ENCODE peak calls at places on chromosomes 6 and 20, in four cellular contexts. M, T, P and N are unnamed samples.

GRCh38 chr6:158758464-158758863 is 60.7 kb downstream of the EZR start:
- DNase-seq in P (peak; percentile 14), T (no peak), M (peak; percentile 24), N (no peak)

GRCh38 chr6:162817196-162817595 is 89.4 kb downstream of the PACRG start:
- DNase-seq in T (no peak), P (no peak), M (no peak), N (no peak)

GRCh38 chr6:143999406-143999805 is 8.7 kb downstream of the PLAGL1 start:
- DNase-seq in M (peak; percentile 91), T (no peak), P (no peak), N (no peak)

GRCh38 chr20:63032861-63033634 is 26.3 kb upstream of the BHLHE23 start:
- DNase-seq in P (no peak), M (no peak), T (peak; percentile 35), N (no peak)

GRCh38 chr6:70398783-70399730 is 14.3 kb upstream of the FAM135A start:
- DNase-seq in P (no peak), M (peak; percentile 37), T (peak; percentile 79), N (peak; percentile 23)

GRCh38 chr20:16556299-16556698 is 16.9 kb downstream of the KIF16B start:
- DNase-seq in M (peak; percentile 85), P (no peak), T (no peak), N (no peak)

GRCh38 chr20:62320581-62321354 is 18.0 kb downstream of the ADRM1 start:
- DNase-seq in P (no peak), T (peak; percentile 69), M (no peak), N (no peak)

GRCh38 chr6:46687619-46688097 is at the start of gene TDRD6:
- DNase-seq in P (no peak), T (no peak), M (no peak), N (no peak)

GRCh38 chr6:144647406-144647964 is 362.4 kb downstream of the UTRN start:
- DNase-seq in M (peak; percentile 30), T (no peak), P (no peak), N (no peak)

GRCh38 chr20:5703542-5704215 is 46.5 kb upstream of the SHLD1 start:
- DNase-seq in P (no peak), M (no peak), T (no peak), N (no peak)

GRCh38 chr20:37387519-37388269 is 41.8 kb downstream of the SRC start:
- DNase-seq in M (no peak), T (no peak), P (no peak), N (no peak)

GRCh38 chr6:36545767-36546663 is 1.3 kb downstream of the STK38 start:
- DNase-seq in T (no peak), P (no peak), M (peak; percentile 34), N (no peak)

GRCh38 chr6:163314791-163315404 is 99.6 kb upstream of the QKI start:
- DNase-seq in P (no peak), T (no peak), M (no peak), N (no peak)

GRCh38 chr6:37190159-37190535 is 20.2 kb downstream of the PIM1 start:
- DNase-seq in M (no peak), P (no peak), T (no peak), N (no peak)

GRCh38 chr6:150617496-150618460 is 18.1 kb downstream of the PLEKHG1 start:
- DNase-seq in P (peak; percentile 30), T (no peak), M (no peak), N (no peak)

GRCh38 chr6:138577151-138577915 is 78.0 kb upstream of the NHSL1 start:
- DNase-seq in T (no peak), M (no peak), P (no peak), N (no peak)

GRCh38 chr6:140857734-140858380 is 1274.9 kb upstream of the GJE1 start:
- DNase-seq in P (no peak), M (peak; percentile 99), T (no peak), N (peak; percentile 4)

GRCh38 chr20:34531608-34532265 is 15.5 kb downstream of the DYNLRB1 start:
- DNase-seq in P (no peak), T (no peak), M (no peak), N (no peak)

GRCh38 chr6:34143196-34143883 is 2.5 kb downstream of the GRM4 start:
- DNase-seq in M (no peak), P (no peak), T (no peak), N (no peak)

GRCh38 chr6:32716396-32716795 is 24.8 kb upstream of the HLA-DQA2 start:
- DNase-seq in M (no peak), T (no peak), P (no peak), N (no peak)